ENCODE peak calls at places on chromosomes 4 and X, in six cellular contexts. A is progenitor cell of endocrine pancreas, Z is BE2C, G is tibial nerve, I is A549, N is dorsolateral prefrontal cortex. Y is an unnamed sample.

GRCh38 chr4:102263024-102263787 is 82.1 kb downstream of the SLC39A8 start:
- DNase-seq in A (no peak), Z (no peak), G (no peak), I (peak), N (peak), Y (peak)

GRCh38 chr4:152316969-152317368 is 218.9 kb downstream of the FBXW7 start:
- DNase-seq in A (no peak), Z (no peak), G (no peak), I (no peak), N (no peak), Y (no peak)

GRCh38 chr4:24488399-24489164 is 95.8 kb downstream of the DHX15 start:
- DNase-seq in A (peak), Z (peak), G (peak), I (peak), N (peak), Y (peak)

GRCh38 chr4:166493828-166494432 is 620.9 kb downstream of the TLL1 start:
- DNase-seq in A (no peak), Z (no peak), G (no peak), I (peak), N (no peak), Y (no peak)

GRCh38 chr4:102535398-102536082 is 34.4 kb downstream of the NFKB1 start:
- DNase-seq in A (no peak), Z (no peak), G (no peak), I (no peak), N (no peak), Y (no peak)

GRCh38 chrX:100654256-100654655 is 10.3 kb downstream of the SRPX2 start:
- DNase-seq in A (no peak), Z (no peak), G (no peak), I (peak), N (no peak), Y (no peak)

GRCh38 chr4:89823416-89823815 is 13.5 kb downstream of the SNCA start:
- DNase-seq in A (no peak), Z (no peak), G (no peak), I (no peak), N (no peak), Y (no peak)

GRCh38 chr4:185211035-185211434 is 1.6 kb downstream of the SNX25 start:
- DNase-seq in A (no peak), Z (no peak), G (no peak), I (no peak), N (no peak), Y (no peak)

GRCh38 chr4:1628892-1629703 is 55.0 kb downstream of the FAM53A start:
- DNase-seq in A (peak), Z (peak), G (peak), I (peak), N (peak), Y (peak)

GRCh38 chr4:51880016-51880915 is 37.3 kb downstream of the DCUN1D4 start:
- DNase-seq in A (no peak), Z (no peak), G (no peak), I (no peak), N (no peak), Y (no peak)

GRCh38 chr4:83361416-83362196 is 27.0 kb upstream of the HPSE start:
- DNase-seq in A (no peak), Z (no peak), G (no peak), I (no peak), N (no peak), Y (no peak)

GRCh38 chr4:7207791-7208231 is 15.5 kb downstream of the SORCS2 start:
- DNase-seq in A (no peak), Z (no peak), G (no peak), I (no peak), N (no peak), Y (no peak)

GRCh38 chr4:53855886-53856260 is 208.5 kb downstream of the CHIC2 start:
- DNase-seq in A (no peak), Z (no peak), G (no peak), I (no peak), N (no peak), Y (no peak)

GRCh38 chrX:1398431-1399340 is 6.8 kb upstream of the SLC25A6 start:
- DNase-seq in A (no peak), Z (no peak), G (no peak), I (no peak), N (peak), Y (no peak)

GRCh38 chr4:61866357-61867030 is 666.4 kb downstream of the ADGRL3 start:
- DNase-seq in A (no peak), Z (no peak), G (no peak), I (no peak), N (no peak), Y (no peak)

GRCh38 chr4:2255501-2256155 is 6.3 kb downstream of the MXD4 start:
- DNase-seq in A (no peak), Z (peak), G (peak), I (no peak), N (peak), Y (no peak)

GRCh38 chr4:94463771-94464170 is 12.0 kb downstream of the PDLIM5 start:
- DNase-seq in A (no peak), Z (no peak), G (no peak), I (no peak), N (no peak), Y (no peak)

GRCh38 chr4:129043523-129043922 is 49.8 kb downstream of the SCLT1 start:
- DNase-seq in A (no peak), Z (no peak), G (no peak), I (peak), N (no peak), Y (peak)

GRCh38 chrX:47854474-47854873 is 17.8 kb downstream of the ZNF81 start:
- DNase-seq in A (no peak), Z (peak), G (no peak), I (no peak), N (peak), Y (peak)

GRCh38 chr4:25075851-25076250 is 45.1 kb upstream of the LGI2 start:
- DNase-seq in A (no peak), Z (no peak), G (no peak), I (no peak), N (no peak), Y (no peak)

GRCh38 chr4:138982754-138983153 is 32.8 kb upstream of the NOCT start:
- DNase-seq in A (no peak), Z (no peak), G (no peak), I (no peak), N (no peak), Y (no peak)

GRCh38 chr4:181077416-181077815 is 1165.8 kb upstream of the TENM3 start:
- DNase-seq in A (no peak), Z (no peak), G (no peak), I (no peak), N (no peak), Y (no peak)

GRCh38 chr4:42655921-42656735 is 777 bp downstream of the ATP8A1 start:
- DNase-seq in A (peak), Z (peak), G (no peak), I (no peak), N (peak), Y (peak)

GRCh38 chrX:17359500-17359899 is 15.5 kb upstream of the NHS start:
- DNase-seq in A (no peak), Z (no peak), G (no peak), I (no peak), N (no peak), Y (no peak)

GRCh38 chrX:2301901-2302300 is 198.9 kb downstream of the DHRSX start:
- DNase-seq in A (no peak), Z (no peak), G (no peak), I (no peak), N (no peak), Y (no peak)

GRCh38 chr4:26289421-26289820 is 31.4 kb upstream of the RBPJ start:
- DNase-seq in A (no peak), Z (no peak), G (no peak), I (no peak), N (no peak), Y (no peak)

GRCh38 chr4:10403633-10404445 is 53.4 kb downstream of the ZNF518B start:
- DNase-seq in A (no peak), Z (no peak), G (no peak), I (peak), N (peak), Y (peak)

GRCh38 chr4:169282429-169283113 is 11.8 kb upstream of the SH3RF1 start:
- DNase-seq in A (no peak), Z (no peak), G (no peak), I (peak), N (no peak), Y (no peak)

GRCh38 chr4:172305698-172306097 is 492.5 kb downstream of the GALNTL6 start:
- DNase-seq in A (no peak), Z (no peak), G (no peak), I (no peak), N (no peak), Y (no peak)

GRCh38 chr4:57074753-57075152 is 35.4 kb downstream of the IGFBP7 start:
- DNase-seq in A (no peak), Z (no peak), G (no peak), I (peak), N (no peak), Y (no peak)

GRCh38 chr4:159060161-159060560 is 42.7 kb upstream of the RAPGEF2 start:
- DNase-seq in A (no peak), Z (no peak), G (no peak), I (no peak), N (no peak), Y (no peak)

GRCh38 chr4:113683143-113683542 is 78.4 kb downstream of the CAMK2D start:
- DNase-seq in A (no peak), Z (no peak), G (no peak), I (no peak), N (no peak), Y (peak)

GRCh38 chr4:42282081-42282901 is 115.0 kb upstream of the SHISA3 start:
- DNase-seq in A (peak), Z (peak), G (peak), I (peak), N (peak), Y (peak)

DNA sequence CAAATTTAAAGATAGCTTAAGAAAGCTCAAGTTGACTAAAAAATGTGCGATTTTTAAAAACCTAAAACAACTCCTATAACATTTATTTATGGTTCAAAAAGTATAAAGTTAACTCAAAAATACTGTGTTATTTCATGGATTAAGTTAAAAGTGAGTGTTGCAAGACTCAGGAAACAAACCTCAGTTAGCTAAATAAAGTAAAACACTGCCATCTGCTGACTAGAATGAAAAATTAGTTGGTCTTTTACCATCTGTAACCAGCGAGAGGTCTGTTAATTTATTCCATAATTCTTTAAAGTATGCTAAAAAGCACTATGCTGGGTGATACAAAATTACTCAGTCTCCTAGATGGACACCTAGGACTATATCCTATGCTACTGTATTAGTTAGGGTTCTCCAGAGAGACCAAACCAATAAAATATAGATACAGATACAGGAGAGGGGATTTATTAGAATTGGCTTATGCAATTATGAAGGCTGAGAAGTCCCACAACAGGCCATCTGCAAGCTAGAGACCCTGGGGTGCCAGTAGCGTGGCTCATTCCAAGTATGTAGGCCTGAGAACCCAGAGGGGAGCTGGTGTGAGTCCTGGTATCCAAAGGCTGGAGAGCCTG is 4.9 kb upstream of the WDFY3 start:
- DNase-seq in A (no peak), Z (no peak), G (no peak), I (peak), N (no peak), Y (no peak)
- TF ChIP-seq CTCF in A (peak), Z (peak), G (peak), I (peak), N (peak), Y (peak)

GRCh38 chr4:109978704-109979103 is 66.0 kb downstream of the EGF start:
- DNase-seq in A (no peak), Z (no peak), G (no peak), I (no peak), N (no peak), Y (no peak)
- TF ChIP-seq CTCF in A (peak), Z (peak), G (no peak), I (no peak), N (no peak), Y (no peak)

DNA sequence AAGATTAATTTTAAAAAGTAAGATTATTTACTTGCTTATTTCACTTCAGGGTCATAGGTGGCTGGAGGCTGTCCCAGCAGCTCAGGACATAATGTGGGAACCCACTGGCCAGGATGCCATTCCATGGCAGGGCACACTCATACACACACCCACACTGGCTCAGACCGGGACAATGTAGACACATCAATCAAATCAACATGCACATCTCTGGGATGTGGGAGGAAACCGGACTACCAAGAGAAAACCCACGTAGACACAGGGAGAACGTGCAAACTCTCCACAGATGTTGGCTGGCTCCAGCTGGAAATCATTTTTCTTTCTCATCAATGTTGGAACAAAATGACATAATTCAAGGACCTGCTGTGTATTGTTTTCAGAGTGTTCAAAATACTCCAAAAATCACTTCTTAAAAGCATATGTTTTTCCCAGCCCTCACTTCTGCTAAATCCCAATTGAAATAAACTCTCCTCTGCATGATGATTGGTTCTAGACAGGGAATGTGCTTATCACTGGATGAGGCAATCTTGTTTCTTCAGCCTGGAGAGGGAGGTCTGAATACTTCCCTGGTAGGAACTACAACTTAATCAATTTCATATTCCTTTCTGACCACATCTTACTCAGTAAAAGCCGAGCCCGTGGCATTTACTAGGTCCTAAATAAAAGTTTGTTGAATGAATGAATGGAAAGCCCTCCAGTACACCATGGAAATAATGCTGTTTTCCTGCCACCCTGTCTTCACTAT is 18.6 kb upstream of the CPE start:
- DNase-seq in A (no peak), Z (no peak), G (no peak), I (no peak), N (no peak), Y (no peak)
- TF ChIP-seq CTCF in A (no peak), Z (no peak), G (no peak), I (no peak), N (no peak), Y (no peak)

GRCh38 chr4:121696641-121697461 is at the start of gene ANXA5:
- DNase-seq in A (peak), Z (peak), G (peak), I (peak), N (peak), Y (peak)
- TF ChIP-seq CTCF in A (peak), Z (peak), G (peak), I (peak), N (no peak), Y (no peak)

Y was measured in activated CD8-positive, alpha-beta T cell treated with anti-CD3 and anti-CD28 coated beads for 36 hours.